ENCODE peak calls at places on chromosomes 11 and 22, in six cellular contexts. V, E, X, H, D and M are unnamed samples.
A peak's percentile ranks its signal among the peaks of the same experiment; 100 is the strongest.

GRCh38 chr22:37880668-37881440 is 25.2 kb upstream of the MICALL1 start:
- DNase-seq in V (no peak), E (peak; percentile 81), X (no peak), H (no peak), D (no peak), M (no peak)

GRCh38 chr22:46287873-46288751 is 8.6 kb upstream of the GTSE1 start:
- DNase-seq in V (peak; percentile 64), E (no peak), X (no peak), H (no peak), D (no peak), M (no peak)

GRCh38 chr11:27861706-27862430 is 161.6 kb upstream of the BDNF start:
- DNase-seq in V (no peak), E (peak; percentile 95), X (no peak), H (peak; percentile 52), D (no peak), M (no peak)

GRCh38 chr11:15920856-15921629 is 435.3 kb downstream of the SOX6 start:
- DNase-seq in V (no peak), E (no peak), X (no peak), H (no peak), D (no peak), M (peak; percentile 55)

GRCh38 chr11:1756791-1757771 is 6.6 kb downstream of the CTSD start:
- DNase-seq in V (no peak), E (no peak), X (no peak), H (no peak), D (no peak), M (no peak)

GRCh38 chr11:133492895-133493294 is 39.4 kb downstream of the OPCML start:
- DNase-seq in V (no peak), E (no peak), X (no peak), H (no peak), D (no peak), M (no peak)

GRCh38 chr11:16295592-16295991 is 60.8 kb downstream of the SOX6 start:
- DNase-seq in V (no peak), E (no peak), X (peak; percentile 24), H (no peak), D (no peak), M (no peak)

GRCh38 chr22:35218079-35218478 is 39.2 kb upstream of the HMGXB4 start:
- DNase-seq in V (no peak), E (peak; percentile 9), X (no peak), H (no peak), D (no peak), M (no peak)

GRCh38 chr11:57277845-57278720 is 41.0 kb upstream of the APLNR start:
- DNase-seq in V (no peak), E (peak; percentile 90), X (peak; percentile 92), H (peak; percentile 88), D (peak; percentile 73), M (peak; percentile 85)
- TF ChIP-seq EZH2phosphoT487 in V (no peak), E (no peak), X (no peak), H (no peak), D (no peak), M (no peak)

GRCh38 chr11:69994810-69995209 is 83.3 kb upstream of the ANO1 start:
- DNase-seq in V (no peak), E (no peak), X (no peak), H (no peak), D (no peak), M (no peak)
- TF ChIP-seq EZH2phosphoT487 in V (no peak), E (no peak), X (no peak), H (no peak), D (no peak), M (no peak)

DNA sequence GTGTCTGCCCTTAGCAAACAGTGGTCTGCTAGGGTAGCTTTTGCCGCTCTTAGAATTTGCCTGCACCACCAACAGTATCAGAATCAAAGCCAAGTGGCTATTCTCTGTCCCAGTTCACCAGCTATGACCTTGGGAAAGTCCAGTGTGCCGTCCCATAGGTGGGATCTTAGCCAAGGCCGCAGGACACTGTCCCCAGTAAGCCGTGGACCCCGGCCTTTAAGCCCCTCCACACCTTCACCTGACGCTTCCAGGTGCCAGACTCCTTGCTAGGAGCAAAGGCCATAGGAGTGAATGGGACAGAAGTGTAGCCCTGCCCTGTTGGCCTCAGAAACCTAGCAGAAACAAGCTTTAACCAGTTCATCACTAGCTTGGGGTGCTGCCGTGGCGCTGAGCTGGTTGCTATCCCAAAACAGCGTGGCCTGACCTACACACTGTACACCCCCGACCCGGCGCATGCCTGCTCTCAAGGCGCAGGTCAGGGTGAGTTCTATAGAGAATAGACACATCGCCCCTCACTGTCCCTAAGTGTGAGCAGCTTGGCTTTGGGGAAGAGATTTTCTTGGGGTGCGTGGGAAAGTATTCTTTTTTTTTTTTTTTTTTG is 4.5 kb downstream of the FADD start:
- DNase-seq in V (no peak), E (no peak), X (no peak), H (no peak), D (no peak), M (no peak)
- TF ChIP-seq EZH2phosphoT487 in V (no peak), E (no peak), X (no peak), H (no peak), D (no peak), M (no peak)

GRCh38 chr11:103332409-103332808 is 223.2 kb downstream of the DYNC2H1 start:
- DNase-seq in V (peak; percentile 70), E (no peak), X (no peak), H (no peak), D (no peak), M (no peak)
- TF ChIP-seq EZH2phosphoT487 in V (no peak), E (no peak), X (no peak), H (no peak), D (no peak), M (no peak)

DNA sequence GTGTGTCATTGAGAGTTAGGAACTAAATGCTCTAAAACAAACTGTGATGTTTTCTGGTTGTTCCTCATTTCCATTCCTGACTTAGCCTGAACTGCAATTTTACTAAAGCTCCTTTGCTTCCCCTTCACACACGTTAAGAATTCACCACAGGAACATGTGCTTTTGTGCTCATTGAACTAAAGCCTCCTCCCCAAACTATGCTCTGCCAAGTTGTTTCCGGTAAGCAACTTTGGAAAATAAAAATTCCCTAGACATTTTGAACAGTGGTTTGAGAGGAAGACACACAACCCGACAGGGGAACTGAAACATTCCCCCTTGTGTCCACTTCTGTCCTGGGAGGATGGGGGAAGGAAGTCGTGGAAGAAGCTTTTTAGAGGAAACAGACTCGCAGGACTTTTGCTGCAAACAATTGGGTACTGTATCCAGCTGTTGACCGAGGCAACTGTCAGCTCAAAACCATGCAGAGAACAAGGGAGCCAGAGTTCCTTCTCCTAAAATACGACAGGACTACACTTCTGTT is 66.9 kb downstream of the GAB2 start:
- DNase-seq in V (no peak), E (peak; percentile 61), X (no peak), H (no peak), D (no peak), M (peak; percentile 19)
- TF ChIP-seq EZH2phosphoT487 in V (no peak), E (no peak), X (no peak), H (no peak), D (no peak), M (no peak)

GRCh38 chr11:124409906-124410305 is 11.1 kb upstream of the OR8B3 start:
- DNase-seq in V (no peak), E (no peak), X (no peak), H (no peak), D (no peak), M (no peak)

GRCh38 chr11:124421043-124421442 is 3.6 kb downstream of the OR8B4 start:
- DNase-seq in V (no peak), E (no peak), X (no peak), H (no peak), D (no peak), M (no peak)

DNA sequence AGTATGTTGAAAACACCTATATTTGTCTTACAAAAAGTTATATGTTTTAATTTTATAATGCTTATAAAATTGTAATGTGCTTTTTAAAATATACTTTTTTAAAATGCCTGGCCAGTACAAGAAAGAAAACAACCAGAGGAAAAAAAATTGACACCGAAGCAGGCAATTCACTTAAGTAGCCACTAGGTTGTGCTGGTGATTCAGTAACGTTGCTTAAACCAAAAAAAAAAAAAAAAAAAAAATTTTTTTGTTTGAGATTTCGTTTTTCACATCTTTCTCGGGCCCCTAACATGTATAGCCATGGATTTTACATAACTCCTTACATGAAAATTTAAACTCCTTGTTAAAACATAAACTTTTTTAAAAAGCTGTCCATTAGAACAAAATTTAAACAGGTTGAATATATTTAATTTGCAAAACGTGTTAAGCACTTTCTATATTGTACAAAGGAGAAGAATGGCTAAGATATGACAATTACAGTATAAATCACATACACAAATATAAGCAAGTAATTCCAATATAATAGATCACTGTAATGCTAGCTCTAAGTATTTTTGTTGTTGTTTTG is 9.2 kb downstream of the OR8B4 start:
- DNase-seq in V (peak; percentile 55), E (peak; percentile 71), X (peak; percentile 65), H (peak; percentile 61), D (no peak), M (peak; percentile 72)
- TF ChIP-seq EZH2phosphoT487 in V (no peak), E (no peak), X (no peak), H (no peak), D (no peak), M (no peak)

GRCh38 chr11:65114538-65115171 is 2.8 kb downstream of the ZNHIT2 start:
- DNase-seq in V (no peak), E (no peak), X (no peak), H (no peak), D (no peak), M (no peak)
- TF ChIP-seq EZH2phosphoT487 in V (no peak), E (no peak), X (no peak), H (no peak), D (no peak), M (no peak)

GRCh38 chr11:9663699-9664275 is at the start of gene SWAP70:
- DNase-seq in V (peak; percentile 78), E (peak; percentile 97), X (peak; percentile 94), H (peak; percentile 93), D (peak; percentile 96), M (peak; percentile 93)
- TF ChIP-seq EZH2phosphoT487 in V (no peak), E (no peak), X (no peak), H (no peak), D (no peak), M (no peak)

GRCh38 chr22:50102946-50103345 is 13.1 kb downstream of the MOV10L1 start:
- DNase-seq in V (no peak), E (peak; percentile 28), X (peak; percentile 38), H (no peak), D (no peak), M (no peak)
- TF ChIP-seq EZH2phosphoT487 in V (no peak), E (no peak), X (no peak), H (no peak), D (no peak), M (no peak)

GRCh38 chr11:64900263-64900678 is 16.7 kb downstream of the ATG2A start:
- DNase-seq in V (no peak), E (no peak), X (no peak), H (no peak), D (no peak), M (no peak)
- TF ChIP-seq EZH2phosphoT487 in V (no peak), E (no peak), X (no peak), H (no peak), D (no peak), M (no peak)